ENCODE peak calls at places on chromosomes 1 and 21, in four cellular contexts. Y, J, N and V are unnamed samples.

GRCh38 chr1:234691567-234691966 is 81.6 kb upstream of the IRF2BP2 start:
- DNase-seq in N (peak), Y (no peak), J (no peak), V (no peak)

GRCh38 chr1:99788896-99789295 is 22.5 kb upstream of the FRRS1 start:
- DNase-seq in Y (no peak), N (no peak), J (peak), V (no peak)

GRCh38 chr21:31254131-31254530 is 89.9 kb downstream of the TIAM1 start:
- DNase-seq in Y (no peak), N (no peak), J (no peak), V (no peak)

GRCh38 chr1:164155337-164155850 is 403.6 kb upstream of the PBX1 start:
- DNase-seq in J (no peak), N (no peak), Y (peak), V (no peak)

GRCh38 chr1:111736548-111737215 is 2.5 kb downstream of the INKA2 start:
- DNase-seq in Y (no peak), N (no peak), J (no peak), V (no peak)

GRCh38 chr1:33586111-33586510 is 113.7 kb downstream of the ZSCAN20 start:
- DNase-seq in Y (peak), N (no peak), J (peak), V (no peak)

GRCh38 chr21:41567901-41568510 is 60.0 kb upstream of the TMPRSS2 start:
- DNase-seq in N (no peak), Y (no peak), J (no peak), V (no peak)

GRCh38 chr1:232130815-232131474 is 499.0 kb downstream of the SIPA1L2 start:
- DNase-seq in J (peak), Y (no peak), N (no peak), V (no peak)

GRCh38 chr1:53332833-53333232 is 5.0 kb upstream of the LRP8 start:
- DNase-seq in Y (no peak), N (no peak), J (no peak), V (no peak)

GRCh38 chr1:156298852-156299357 is at the start of gene VHLL:
- DNase-seq in N (no peak), J (no peak), Y (no peak), V (no peak)

GRCh38 chr1:169340882-169341281 is 26.7 kb downstream of the NME7 start:
- DNase-seq in J (no peak), Y (no peak), N (no peak), V (no peak)